ENCODE peak calls at places on chromosomes 3 and 15, in four cellular contexts. B is HepG2, Q is K562, D is GM12878. R is an unnamed sample.

GRCh38 chr15:41894251-41894790 is 468 bp upstream of the SPTBN5 start:
- DNase-seq in B (no peak), Q (no peak), D (no peak), R (no peak)

GRCh38 chr3:99925584-99925983 is 107.9 kb downstream of the CMSS1 start:
- DNase-seq in B (no peak), Q (no peak), D (no peak), R (no peak)

GRCh38 chr3:32844914-32845313 is 27.1 kb downstream of the TRIM71 start:
- DNase-seq in B (no peak), Q (no peak), D (no peak), R (no peak)

GRCh38 chr15:75063338-75063737 is 39.9 kb downstream of the PPCDC start:
- DNase-seq in B (no peak), Q (no peak), D (no peak), R (no peak)

GRCh38 chr3:30289751-30290150 is 316.6 kb upstream of the TGFBR2 start:
- DNase-seq in B (no peak), Q (no peak), D (no peak), R (no peak)

GRCh38 chr3:97297032-97297431 is 467.5 kb upstream of the ARL6 start:
- DNase-seq in B (no peak), Q (no peak), D (no peak), R (no peak)

GRCh38 chr15:99282129-99282528 is 30.8 kb downstream of the LRRC28 start:
- DNase-seq in B (no peak), Q (no peak), D (no peak), R (no peak)

GRCh38 chr3:12143949-12144504 is 14.7 kb downstream of the TIMP4 start:
- DNase-seq in B (no peak), Q (no peak), D (no peak), R (no peak)

GRCh38 chr3:16864610-16865313 is 20.0 kb upstream of the PLCL2 start:
- DNase-seq in B (peak; percentile 4), Q (no peak), D (no peak), R (no peak)

GRCh38 chr3:193831495-193832455 is 238.8 kb downstream of the OPA1 start:
- DNase-seq in B (no peak), Q (no peak), D (peak; percentile 56), R (no peak)

GRCh38 chr15:34241376-34242350 is 16.8 kb downstream of the EMC4 start:
- DNase-seq in B (peak; percentile 34), Q (peak; percentile 37), D (no peak), R (peak; percentile 23)

GRCh38 chr3:156769661-156770654 is 56.2 kb upstream of the LEKR1 start:
- DNase-seq in B (no peak), Q (no peak), D (no peak), R (no peak)

GRCh38 chr3:17149076-17149475 is 264.3 kb downstream of the PLCL2 start:
- DNase-seq in B (no peak), Q (no peak), D (no peak), R (no peak)

GRCh38 chr15:60679256-60679655 is 200.3 kb upstream of the ICE2 start:
- DNase-seq in B (no peak), Q (no peak), D (no peak), R (no peak)

GRCh38 chr3:136184703-136185102 is 11.4 kb downstream of the MSL2 start:
- DNase-seq in B (no peak), Q (no peak), D (no peak), R (no peak)

GRCh38 chr3:129616713-129617112 is 10.2 kb upstream of the PLXND1 start:
- DNase-seq in B (no peak), Q (no peak), D (no peak), R (no peak)
- TF ChIP-seq TARDBP in B (no peak), Q (no peak), D (no peak), R (no peak)

GRCh38 chr3:128494152-128494650 is 1.2 kb upstream of the GATA2 start:
- DNase-seq in B (no peak), Q (no peak), D (no peak), R (no peak)
- TF ChIP-seq TARDBP in B (no peak), Q (no peak), D (no peak), R (no peak)

GRCh38 chr3:5694267-5694666 is 506.8 kb downstream of the EDEM1 start:
- DNase-seq in B (no peak), Q (no peak), D (no peak), R (no peak)
- TF ChIP-seq TARDBP in B (no peak), Q (no peak), D (no peak), R (no peak)

DNA sequence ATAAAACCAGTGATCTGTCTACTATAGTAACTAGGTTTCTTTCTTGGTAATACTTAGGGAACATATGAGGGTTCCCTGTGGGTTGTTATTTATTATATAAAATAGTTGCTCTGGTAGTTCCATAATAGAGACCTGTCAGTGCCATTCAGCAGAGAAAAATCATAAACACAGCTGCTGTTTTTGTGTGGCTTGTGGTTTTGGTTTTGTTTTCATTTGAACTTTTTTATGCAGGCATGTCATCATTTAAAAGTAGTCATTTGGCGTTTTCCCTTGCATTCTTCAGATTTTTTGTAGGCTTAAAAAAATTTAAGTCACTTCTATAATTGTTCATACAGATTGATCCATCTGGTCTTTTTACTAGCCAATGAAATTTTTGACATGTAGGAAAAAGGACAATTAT is 47.9 kb downstream of the PIK3CA start:
- DNase-seq in B (no peak), Q (no peak), D (peak; percentile 24), R (no peak)
- TF ChIP-seq TARDBP in B (no peak), Q (no peak), D (no peak), R (no peak)

GRCh38 chr3:134035836-134036235 is 6.1 kb upstream of the SLCO2A1 start:
- DNase-seq in B (no peak), Q (no peak), D (no peak), R (no peak)
- TF ChIP-seq TARDBP in B (no peak), Q (no peak), D (no peak), R (no peak)

GRCh38 chr15:65059369-65059750 is 8.4 kb downstream of the RASL12 start:
- DNase-seq in B (no peak), Q (no peak), D (no peak), R (no peak)
- TF ChIP-seq TARDBP in B (no peak), Q (no peak), D (no peak), R (no peak)

GRCh38 chr3:159559771-159560170 is 428.9 kb upstream of the IL12A start:
- DNase-seq in B (no peak), Q (no peak), D (no peak), R (no peak)
- TF ChIP-seq TARDBP in B (no peak), Q (no peak), D (no peak), R (no peak)